ENCODE peak calls at places on chromosomes 5 and 9, in seven cellular contexts. Z is amniotic stem cell; Y is effector memory CD8-positive, alpha-beta T cell; C is stimulated activated CD4-positive, alpha-beta T cell treated with anti-CD3 and anti-CD28 coated beads, Interleukin-15, amount 100 ng/mL, for 1 hour; N is HuH-7; E is tibial nerve; R is AG08396. H is an unnamed sample.

GRCh38 chr5:38099205-38100144 is 158.9 kb upstream of the EGFLAM start:
- DNase-seq in Z (no peak), N (no peak), C (no peak), Y (no peak), R (no peak), E (no peak), H (no peak)

GRCh38 chr5:34487202-34487879 is 168.8 kb upstream of the RAI14 start:
- DNase-seq in C (no peak), Y (no peak), E (no peak), N (peak), R (peak), Z (peak), H (peak)

GRCh38 chr9:133687856-133688761 is 50.0 kb downstream of the SARDH start:
- DNase-seq in R (no peak), C (no peak), Y (no peak), E (no peak), N (no peak), Z (no peak), H (no peak)

GRCh38 chr5:12242960-12243888 is 339.0 kb upstream of the CTNND2 start:
- DNase-seq in C (no peak), E (no peak), Y (no peak), Z (no peak), R (no peak), N (no peak), H (no peak)

GRCh38 chr9:137485343-137486140 is 26.4 kb upstream of the NSMF start:
- DNase-seq in Y (no peak), C (no peak), N (no peak), Z (no peak), E (no peak), R (no peak), H (no peak)

GRCh38 chr5:137075163-137075970 is 423.8 kb downstream of the SPOCK1 start:
- DNase-seq in R (peak), Y (no peak), E (no peak), N (peak), C (no peak), Z (no peak), H (peak)

GRCh38 chr5:132073231-132074013 is at the start of gene CSF2:
- DNase-seq in C (no peak), E (no peak), Y (no peak), Z (no peak), R (no peak), N (no peak), H (no peak)

GRCh38 chr5:10649518-10650410 is 85.9 kb downstream of the ANKRD33B start:
- DNase-seq in C (no peak), E (no peak), N (no peak), Y (no peak), Z (no peak), R (no peak), H (no peak)

GRCh38 chr9:93601666-93602065 is 25.3 kb downstream of the PHF2 start:
- DNase-seq in N (no peak), C (no peak), R (no peak), E (no peak), Y (no peak), Z (no peak), H (no peak)

GRCh38 chr5:10278658-10279279 is 28.7 kb downstream of the CCT5 start:
- DNase-seq in Z (no peak), E (no peak), Y (no peak), C (no peak), R (no peak), N (no peak), H (no peak)

GRCh38 chr5:25554077-25554476 is 909.3 kb upstream of the CDH10 start:
- DNase-seq in R (no peak), E (no peak), C (no peak), Y (no peak), N (no peak), Z (no peak), H (no peak)

GRCh38 chr5:177473461-177473991 is at the start of gene DBN1:
- DNase-seq in E (no peak), N (peak), Z (no peak), Y (no peak), R (peak), C (no peak), H (peak)

GRCh38 chr9:38027714-38028113 is 41.3 kb downstream of the SHB start:
- DNase-seq in N (no peak), C (no peak), Y (no peak), R (no peak), E (no peak), Z (no peak), H (no peak)

GRCh38 chr5:96601811-96602244 is 60.3 kb upstream of the CAST start:
- DNase-seq in R (peak), E (peak), Z (peak), C (peak), N (peak), Y (peak), H (peak)

GRCh38 chr9:75889977-75890540 is 414 bp upstream of the PCSK5 start:
- DNase-seq in N (peak), C (no peak), R (peak), Z (peak), E (peak), Y (no peak), H (peak)

GRCh38 chr5:137491121-137491520 is 8.0 kb downstream of the SPOCK1 start:
- DNase-seq in E (no peak), R (no peak), Y (no peak), Z (no peak), N (no peak), C (no peak), H (no peak)

GRCh38 chr5:1240496-1241260 is 15.5 kb downstream of the SLC6A18 start:
- DNase-seq in E (no peak), R (no peak), Y (no peak), C (no peak), Z (no peak), N (no peak), H (no peak)

GRCh38 chr5:143248822-143249579 is 154.5 kb downstream of the NR3C1 start:
- DNase-seq in Y (no peak), Z (peak), E (no peak), N (no peak), R (peak), C (no peak), H (no peak)

GRCh38 chr9:136526625-136527066 is 19.2 kb downstream of the NOTCH1 start:
- DNase-seq in Z (no peak), C (no peak), N (peak), E (no peak), R (no peak), Y (no peak), H (no peak)

GRCh38 chr5:84673785-84674184 is 289.1 kb upstream of the EDIL3 start:
- DNase-seq in Z (no peak), C (no peak), R (no peak), E (no peak), N (no peak), Y (no peak), H (no peak)